ENCODE peak calls at places on chromosomes 2 and 18, in seven cellular contexts. One of them, this sample, is unnamed.

GRCh38 chr18:58753976-58754375 is 82.7 kb downstream of the MALT1 start:
- DNase-seq in bronchial epithelial cell: peak
- DNase-seq in uterus: no peak
- DNase-seq in Daoy: no peak
- DNase-seq in DMS53: peak
- DNase-seq in AG08396: no peak
- DNase-seq in stimulated activated CD4-positive, alpha-beta T cell treated with anti-CD3 and anti-CD28 coated beads, TNF-alpha, amount 100 ng/mL, for 48 hours: no peak
- DNase-seq in this sample: no peak

GRCh38 chr2:198890490-198890889 is 567.2 kb downstream of the SATB2 start:
- DNase-seq in uterus: no peak
- DNase-seq in DMS53: no peak
- DNase-seq in stimulated activated CD4-positive, alpha-beta T cell treated with anti-CD3 and anti-CD28 coated beads, TNF-alpha, amount 100 ng/mL, for 48 hours: no peak
- DNase-seq in Daoy: no peak
- DNase-seq in bronchial epithelial cell: no peak
- DNase-seq in AG08396: no peak
- DNase-seq in this sample: no peak

GRCh38 chr2:151576080-151576479 is 158.2 kb downstream of the NEB start:
- DNase-seq in AG08396: no peak
- DNase-seq in bronchial epithelial cell: no peak
- DNase-seq in DMS53: peak
- DNase-seq in Daoy: no peak
- DNase-seq in stimulated activated CD4-positive, alpha-beta T cell treated with anti-CD3 and anti-CD28 coated beads, TNF-alpha, amount 100 ng/mL, for 48 hours: no peak
- DNase-seq in uterus: no peak
- DNase-seq in this sample: no peak

GRCh38 chr2:62431512-62431911 is 74.5 kb downstream of the TMEM17 start:
- DNase-seq in AG08396: no peak
- DNase-seq in bronchial epithelial cell: no peak
- DNase-seq in Daoy: no peak
- DNase-seq in uterus: no peak
- DNase-seq in DMS53: no peak
- DNase-seq in stimulated activated CD4-positive, alpha-beta T cell treated with anti-CD3 and anti-CD28 coated beads, TNF-alpha, amount 100 ng/mL, for 48 hours: no peak
- DNase-seq in this sample: no peak

GRCh38 chr2:61530365-61531148 is 7.6 kb downstream of the XPO1 start:
- DNase-seq in AG08396: no peak
- DNase-seq in Daoy: no peak
- DNase-seq in stimulated activated CD4-positive, alpha-beta T cell treated with anti-CD3 and anti-CD28 coated beads, TNF-alpha, amount 100 ng/mL, for 48 hours: no peak
- DNase-seq in uterus: no peak
- DNase-seq in DMS53: no peak
- DNase-seq in bronchial epithelial cell: no peak
- DNase-seq in this sample: no peak

GRCh38 chr18:5237083-5237722 is 40.1 kb upstream of the AKAIN1 start:
- DNase-seq in stimulated activated CD4-positive, alpha-beta T cell treated with anti-CD3 and anti-CD28 coated beads, TNF-alpha, amount 100 ng/mL, for 48 hours: peak
- DNase-seq in bronchial epithelial cell: no peak
- DNase-seq in Daoy: peak
- DNase-seq in uterus: no peak
- DNase-seq in AG08396: peak
- DNase-seq in DMS53: peak
- DNase-seq in this sample: peak

GRCh38 chr2:241223211-241224067 is 35.0 kb downstream of the ANO7 start:
- DNase-seq in DMS53: no peak
- DNase-seq in stimulated activated CD4-positive, alpha-beta T cell treated with anti-CD3 and anti-CD28 coated beads, TNF-alpha, amount 100 ng/mL, for 48 hours: no peak
- DNase-seq in Daoy: peak
- DNase-seq in uterus: no peak
- DNase-seq in bronchial epithelial cell: peak
- DNase-seq in AG08396: no peak
- DNase-seq in this sample: no peak

GRCh38 chr18:63365909-63366269 is 1.1 kb downstream of the KDSR start:
- DNase-seq in stimulated activated CD4-positive, alpha-beta T cell treated with anti-CD3 and anti-CD28 coated beads, TNF-alpha, amount 100 ng/mL, for 48 hours: peak
- DNase-seq in bronchial epithelial cell: no peak
- DNase-seq in AG08396: peak
- DNase-seq in DMS53: peak
- DNase-seq in uterus: no peak
- DNase-seq in Daoy: no peak
- DNase-seq in this sample: peak

GRCh38 chr18:75110846-75111415 is 98.0 kb downstream of the PTGR3 start:
- DNase-seq in bronchial epithelial cell: no peak
- DNase-seq in AG08396: no peak
- DNase-seq in stimulated activated CD4-positive, alpha-beta T cell treated with anti-CD3 and anti-CD28 coated beads, TNF-alpha, amount 100 ng/mL, for 48 hours: no peak
- DNase-seq in Daoy: no peak
- DNase-seq in DMS53: no peak
- DNase-seq in uterus: no peak
- DNase-seq in this sample: no peak

GRCh38 chr2:70678576-70679143 is 89.3 kb downstream of the ADD2 start:
- DNase-seq in uterus: no peak
- DNase-seq in stimulated activated CD4-positive, alpha-beta T cell treated with anti-CD3 and anti-CD28 coated beads, TNF-alpha, amount 100 ng/mL, for 48 hours: no peak
- DNase-seq in bronchial epithelial cell: no peak
- DNase-seq in Daoy: no peak
- DNase-seq in AG08396: no peak
- DNase-seq in DMS53: no peak
- DNase-seq in this sample: no peak

GRCh38 chr2:217610411-217610814 is 392.4 kb downstream of the TNS1 start:
- DNase-seq in AG08396: no peak
- DNase-seq in uterus: no peak
- DNase-seq in bronchial epithelial cell: peak
- DNase-seq in Daoy: no peak
- DNase-seq in DMS53: peak
- DNase-seq in stimulated activated CD4-positive, alpha-beta T cell treated with anti-CD3 and anti-CD28 coated beads, TNF-alpha, amount 100 ng/mL, for 48 hours: peak
- DNase-seq in this sample: no peak

GRCh38 chr2:98240796-98241398 is 105.4 kb upstream of the CNGA3 start:
- DNase-seq in AG08396: no peak
- DNase-seq in DMS53: peak
- DNase-seq in bronchial epithelial cell: no peak
- DNase-seq in uterus: no peak
- DNase-seq in Daoy: no peak
- DNase-seq in stimulated activated CD4-positive, alpha-beta T cell treated with anti-CD3 and anti-CD28 coated beads, TNF-alpha, amount 100 ng/mL, for 48 hours: no peak
- DNase-seq in this sample: no peak

This sample was measured in C1 segment of cervical spinal cord.